ENCODE peak calls at places on chromosomes 4 and X, in four cellular contexts. G is IMR-90, C is mammary epithelial cell, S is left ventricle myocardium inferior. X is an unnamed sample. For H3K4me1 and H3K27me3, the result is how much of the 10 kb centered on the place peaks cover.

GRCh38 chrX:101385795-101386541 is at the start of gene BTK:
- DNase-seq in G (no peak), C (no peak), S (no peak), X (peak)

GRCh38 chr4:184955116-184955515 is 63.2 kb upstream of the HELT start:
- DNase-seq in G (no peak), C (no peak), S (no peak), X (no peak)

GRCh38 chr4:38030023-38030422 is 69.8 kb downstream of the PTTG2 start:
- DNase-seq in G (peak), C (peak), S (no peak), X (no peak)

GRCh38 chr4:146585761-146586333 is 52.8 kb upstream of the POU4F2 start:
- DNase-seq in G (peak), C (peak), S (no peak), X (no peak)

GRCh38 chrX:131763674-131764073 is 219.8 kb downstream of the OR13H1 start:
- DNase-seq in G (peak), C (peak), S (no peak), X (no peak)

GRCh38 chrX:31228415-31228832 is 156.6 kb upstream of the FTHL17 start:
- DNase-seq in G (peak), C (peak), S (no peak), X (no peak)

GRCh38 chr4:11614426-11614825 is 185.7 kb upstream of the HS3ST1 start:
- DNase-seq in G (peak), C (peak), S (no peak), X (no peak)

GRCh38 chrX:43349363-43349762 is 306.7 kb upstream of the MAOA start:
- DNase-seq in G (peak), C (peak), S (no peak), X (no peak)

GRCh38 chr4:80008971-80009370 is 64.1 kb downstream of the ANTXR2 start:
- DNase-seq in G (no peak), C (no peak), S (no peak), X (no peak)

GRCh38 chrX:9318213-9318612 is 146.6 kb upstream of the TBL1X start:
- DNase-seq in G (no peak), C (no peak), S (no peak), X (no peak)

GRCh38 chrX:107574054-107574683 is 54.1 kb upstream of the PRPS1 start:
- DNase-seq in G (peak), C (peak), S (no peak), X (no peak)

GRCh38 chrX:3052864-3053263 is 11.6 kb downstream of the ARSF start:
- DNase-seq in G (no peak), C (no peak), S (no peak), X (no peak)

GRCh38 chrX:155086961-155087735 is 15.8 kb downstream of the BRCC3 start:
- DNase-seq in G (no peak), C (no peak), S (no peak), X (no peak)

GRCh38 chrX:73943900-73944581 is 359.9 kb upstream of the ZCCHC13 start:
- DNase-seq in G (peak), C (peak), S (peak), X (peak)

GRCh38 chrX:73940893-73941470 is 363.0 kb upstream of the ZCCHC13 start:
- DNase-seq in G (no peak), C (no peak), S (no peak), X (no peak)

GRCh38 chrX:73943572-73943899 is 360.4 kb upstream of the ZCCHC13 start:
- DNase-seq in G (no peak), C (peak), S (no peak), X (no peak)

GRCh38 chrX:73944582-73944947 is 359.4 kb upstream of the ZCCHC13 start:
- DNase-seq in G (peak), C (no peak), S (no peak), X (no peak)
- H3K4me1 ChIP-seq in G (under half), C (under half), S (under half), X (under half)

DNA sequence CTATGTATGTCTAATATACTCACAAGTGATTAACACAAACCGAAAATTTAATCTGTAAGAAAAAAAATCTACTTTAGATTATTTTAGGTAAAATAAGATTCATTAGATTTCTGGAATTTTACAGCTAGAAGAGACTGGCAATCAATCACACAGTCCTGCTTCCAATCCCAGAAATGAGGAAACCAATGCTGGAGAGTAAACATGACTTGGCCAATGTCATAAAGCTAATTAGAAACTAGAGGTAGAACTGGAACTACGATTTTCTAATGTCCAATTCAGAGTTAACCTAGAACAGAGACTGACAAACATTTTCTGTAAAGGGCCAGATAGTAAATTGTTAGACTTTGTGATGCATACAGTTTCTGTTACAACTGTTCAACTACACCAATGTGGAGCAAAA is 123.6 kb downstream of the CORIN start:
- DNase-seq in G (no peak), C (no peak), S (no peak), X (no peak)
- H3K27me3 ChIP-seq in G (under half), C (under half), S (under half), X (under half)

GRCh38 chrX:47614618-47615017 is 5.0 kb downstream of the SYN1 start:
- DNase-seq in G (no peak), C (no peak), S (no peak), X (no peak)

GRCh38 chrX:47620303-47620685 is 637 bp upstream of the SYN1 start:
- DNase-seq in G (no peak), C (no peak), S (no peak), X (no peak)

GRCh38 chrX:47619486-47620302 is at the start of gene SYN1:
- DNase-seq in G (peak), C (peak), S (peak), X (peak)

GRCh38 chrX:47621851-47622250 is 2.2 kb upstream of the SYN1 start:
- DNase-seq in G (no peak), C (no peak), S (no peak), X (no peak)

GRCh38 chrX:47618923-47619485 is 653 bp downstream of the SYN1 start:
- DNase-seq in G (no peak), C (no peak), S (no peak), X (no peak)
- H3K4me3 ChIP-seq in G (no peak), C (peak), S (peak), X (no peak)

GRCh38 chr4:122854860-122855259 is 28.2 kb downstream of the FGF2 start:
- DNase-seq in G (no peak), C (peak), S (no peak), X (no peak)
- H3K4me1 ChIP-seq in G (under half), C (under half), S (under half), X (under half)

GRCh38 chr4:112514449-112515277 is 1.3 kb downstream of the NEUROG2 start:
- DNase-seq in G (no peak), C (no peak), S (no peak), X (no peak)

GRCh38 chr4:112516076-112516385 is at the start of gene NEUROG2:
- DNase-seq in G (no peak), C (no peak), S (no peak), X (no peak)

GRCh38 chr4:112516401-112517066 is 554 bp upstream of the NEUROG2 start:
- DNase-seq in G (no peak), C (no peak), S (no peak), X (no peak)

GRCh38 chr4:112514079-112514448 is 1.9 kb downstream of the NEUROG2 start:
- DNase-seq in G (no peak), C (no peak), S (no peak), X (no peak)

DNA sequence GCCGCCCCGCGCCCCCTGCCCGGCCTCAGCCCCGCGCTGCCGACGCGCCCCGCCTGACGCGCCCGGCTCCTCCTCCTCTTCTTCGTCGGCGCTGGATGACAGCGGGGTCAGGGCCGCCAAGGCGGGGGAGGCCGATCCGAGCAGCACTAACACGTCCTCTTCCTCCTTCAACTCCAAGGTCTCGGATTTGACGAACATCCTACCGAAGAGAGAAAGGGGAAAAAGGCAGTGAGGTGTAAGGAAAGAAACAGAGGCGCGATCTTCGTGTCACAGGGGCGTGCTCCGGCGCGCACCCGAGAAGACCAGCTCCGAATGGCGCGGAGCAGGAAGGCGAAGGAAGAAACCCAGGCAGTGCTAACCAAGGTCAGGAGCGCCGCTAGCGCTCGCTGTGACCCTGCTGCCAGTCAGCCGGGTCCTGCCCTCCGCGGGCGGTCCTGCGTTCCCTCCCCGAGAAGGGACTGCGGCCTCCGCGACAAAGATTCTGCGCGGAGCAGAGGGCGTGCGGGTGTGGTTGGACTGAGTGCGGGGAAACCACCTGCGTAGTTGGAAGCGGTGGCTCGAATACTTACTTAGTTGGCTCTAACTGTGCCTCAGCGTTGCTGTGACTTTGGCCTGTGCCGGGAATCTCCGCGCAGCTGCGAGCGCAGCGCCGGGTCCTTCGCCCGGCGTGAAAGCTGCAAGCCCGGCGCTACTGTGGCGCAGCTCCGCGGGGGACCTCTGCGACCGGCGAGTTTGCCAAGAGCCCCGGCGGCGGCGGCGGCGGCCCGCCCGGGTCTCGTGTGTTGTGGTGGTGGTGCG is 503 bp downstream of the NEUROG2 start:
- DNase-seq in G (no peak), C (peak), S (no peak), X (no peak)
- H3K27me3 ChIP-seq in G (half or more), C (half or more), S (half or more), X (half or more)